ENCODE peak calls at places on chromosomes 3 and 15, in six cellular contexts. V, P, Z, Y, N and O are unnamed samples.

GRCh38 chr15:37140531-37141053 is 40.2 kb upstream of the MEIS2 start:
- DNase-seq in Z (no peak), V (no peak), Y (no peak), N (no peak), P (no peak), O (peak; percentile 45)

GRCh38 chr3:43867673-43868072 is 176.9 kb downstream of the ABHD5 start:
- DNase-seq in N (no peak), Y (no peak), V (peak; percentile 33), P (no peak), Z (no peak), O (peak; percentile 10)

GRCh38 chr3:47685037-47685436 is 96.7 kb downstream of the SMARCC1 start:
- DNase-seq in Y (no peak), N (no peak), V (no peak), P (no peak), Z (no peak), O (peak; percentile 24)

GRCh38 chr15:25136119-25136518 is 181.3 kb downstream of the SNRPN start:
- DNase-seq in N (no peak), Z (no peak), Y (no peak), P (no peak), V (no peak), O (peak; percentile 8)

GRCh38 chr3:127597020-127597771 is 1.0 kb upstream of the MCM2 start:
- DNase-seq in N (no peak), Y (no peak), Z (no peak), P (no peak), V (no peak), O (no peak)

GRCh38 chr15:90863987-90864386 is 4.4 kb upstream of the FURIN start:
- DNase-seq in V (no peak), P (no peak), Z (no peak), Y (no peak), N (no peak), O (peak; percentile 59)

GRCh38 chr3:187769771-187770170 is 24.5 kb upstream of the BCL6 start:
- DNase-seq in P (no peak), Y (no peak), V (no peak), Z (no peak), N (no peak), O (no peak)

GRCh38 chr3:14507345-14507741 is 32.8 kb downstream of the GRIP2 start:
- DNase-seq in V (no peak), P (no peak), Z (no peak), N (no peak), Y (peak; percentile 35), O (no peak)

GRCh38 chr3:103052236-103052830 is 617.5 kb downstream of the ZPLD1 start:
- DNase-seq in Z (no peak), N (peak; percentile 20), V (no peak), Y (no peak), P (no peak), O (peak; percentile 4)

GRCh38 chr15:40320409-40320808 is 3.1 kb upstream of the INAFM2 start:
- DNase-seq in Z (no peak), N (no peak), Y (no peak), V (no peak), P (no peak), O (no peak)

GRCh38 chr3:10007126-10007782 is 19.0 kb upstream of the FANCD2 start:
- DNase-seq in Z (no peak), V (no peak), N (no peak), Y (no peak), P (no peak), O (no peak)

GRCh38 chr3:143885803-143886427 is 37.6 kb upstream of the SLC9A9 start:
- DNase-seq in P (no peak), Y (no peak), N (peak; percentile 53), Z (peak; percentile 14), V (no peak), O (peak; percentile 52)

GRCh38 chr3:76061654-76062053 is 276.3 kb upstream of the ZNF717 start:
- DNase-seq in P (no peak), N (no peak), Y (no peak), V (no peak), Z (no peak), O (no peak)

GRCh38 chr15:97143847-97144711 is 813.6 kb downstream of the NR2F2 start:
- DNase-seq in Z (no peak), N (no peak), Y (no peak), P (no peak), V (no peak), O (no peak)

GRCh38 chr15:78257681-78258080 is 6.7 kb upstream of the DNAJA4 start:
- DNase-seq in Z (no peak), Y (no peak), V (no peak), N (no peak), P (no peak), O (no peak)

GRCh38 chr3:57696861-57697321 is 4.0 kb upstream of the DENND6A start:
- DNase-seq in Y (no peak), V (no peak), P (no peak), N (peak; percentile 10), Z (no peak), O (peak; percentile 98)

GRCh38 chr3:128381609-128382008 is 85.1 kb downstream of the DNAJB8 start:
- DNase-seq in P (no peak), N (no peak), V (no peak), Y (no peak), Z (no peak), O (no peak)

GRCh38 chr3:172524611-172525010 is 1.4 kb upstream of the TNFSF10 start:
- DNase-seq in V (no peak), P (no peak), N (no peak), Y (no peak), Z (no peak), O (no peak)

GRCh38 chr3:42923606-42924005 is 17.7 kb downstream of the ZNF662 start:
- DNase-seq in Y (no peak), Z (no peak), V (no peak), P (no peak), N (no peak), O (no peak)

GRCh38 chr3:115961390-115961789 is 338.1 kb downstream of the GAP43 start:
- DNase-seq in Y (no peak), V (no peak), Z (no peak), P (no peak), N (no peak), O (peak; percentile 31)

GRCh38 chr3:58177747-58178527 is 32.8 kb downstream of the DNASE1L3 start:
- DNase-seq in P (peak; percentile 86), Z (peak; percentile 54), V (peak; percentile 48), Y (peak; percentile 92), N (peak; percentile 92), O (peak; percentile 76)

GRCh38 chr15:62348119-62348518 is 183.0 kb upstream of the C2CD4B start:
- DNase-seq in Z (no peak), N (no peak), Y (no peak), V (no peak), P (no peak), O (no peak)

GRCh38 chr3:64214002-64214696 is 11.1 kb downstream of the PRICKLE2 start:
- DNase-seq in Y (peak; percentile 57), P (peak; percentile 89), Z (peak; percentile 51), V (no peak), N (peak; percentile 56), O (peak; percentile 34)

DNA sequence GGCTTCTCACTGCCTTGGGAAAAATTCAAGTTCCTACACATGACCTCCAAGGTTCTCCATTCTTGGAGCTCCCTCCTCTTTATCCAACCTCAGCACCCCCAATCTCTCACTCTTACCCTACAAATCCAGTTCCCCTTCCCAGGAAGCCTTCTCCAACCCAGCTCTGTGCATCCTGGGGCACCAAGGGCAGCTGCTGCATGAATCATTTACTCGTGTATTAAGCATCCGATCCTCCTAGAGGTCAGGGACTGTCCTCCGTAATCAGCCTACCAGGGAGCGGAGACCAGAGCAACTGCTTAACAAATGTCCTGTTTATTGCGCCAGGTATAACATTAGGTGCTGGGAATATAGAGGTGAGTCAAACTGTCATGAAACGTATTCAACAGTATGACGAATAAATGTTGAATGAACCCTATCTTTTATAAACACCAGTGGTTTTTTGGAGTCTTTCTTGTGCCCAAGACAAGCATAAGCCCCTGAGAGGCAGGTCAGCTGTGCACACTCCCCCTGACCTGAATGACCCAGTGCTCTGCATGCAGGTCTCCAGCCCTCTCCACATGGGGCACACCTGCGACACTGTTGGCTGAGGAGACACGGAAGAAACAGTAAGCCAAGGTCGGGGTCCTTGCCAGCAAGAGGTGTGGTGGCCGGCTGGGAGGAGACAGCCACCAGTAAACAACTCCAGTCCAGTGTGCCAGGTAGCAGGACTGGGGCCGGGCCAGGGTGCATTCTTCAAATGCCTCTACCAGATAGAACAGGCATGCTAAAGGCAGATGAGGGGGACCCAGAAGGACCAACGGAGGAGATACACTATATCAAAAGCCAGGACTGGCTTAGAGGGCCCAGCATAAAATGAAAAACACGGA is 27.6 kb downstream of the ANP32A start:
- DNase-seq in Y (peak; percentile 89), V (no peak), P (no peak), Z (no peak), N (peak; percentile 37), O (peak; percentile 23)
- TF ChIP-seq CTCF in Y (peak; percentile 20), V (no peak), P (no peak), Z (no peak), N (no peak), O (no peak)

GRCh38 chr3:55143928-55144671 is 216.2 kb upstream of the LRTM1 start:
- DNase-seq in N (no peak), Y (no peak), P (no peak), Z (no peak), V (no peak), O (no peak)
- TF ChIP-seq CTCF in N (no peak), Y (no peak), P (no peak), Z (no peak), V (no peak), O (no peak)

DNA sequence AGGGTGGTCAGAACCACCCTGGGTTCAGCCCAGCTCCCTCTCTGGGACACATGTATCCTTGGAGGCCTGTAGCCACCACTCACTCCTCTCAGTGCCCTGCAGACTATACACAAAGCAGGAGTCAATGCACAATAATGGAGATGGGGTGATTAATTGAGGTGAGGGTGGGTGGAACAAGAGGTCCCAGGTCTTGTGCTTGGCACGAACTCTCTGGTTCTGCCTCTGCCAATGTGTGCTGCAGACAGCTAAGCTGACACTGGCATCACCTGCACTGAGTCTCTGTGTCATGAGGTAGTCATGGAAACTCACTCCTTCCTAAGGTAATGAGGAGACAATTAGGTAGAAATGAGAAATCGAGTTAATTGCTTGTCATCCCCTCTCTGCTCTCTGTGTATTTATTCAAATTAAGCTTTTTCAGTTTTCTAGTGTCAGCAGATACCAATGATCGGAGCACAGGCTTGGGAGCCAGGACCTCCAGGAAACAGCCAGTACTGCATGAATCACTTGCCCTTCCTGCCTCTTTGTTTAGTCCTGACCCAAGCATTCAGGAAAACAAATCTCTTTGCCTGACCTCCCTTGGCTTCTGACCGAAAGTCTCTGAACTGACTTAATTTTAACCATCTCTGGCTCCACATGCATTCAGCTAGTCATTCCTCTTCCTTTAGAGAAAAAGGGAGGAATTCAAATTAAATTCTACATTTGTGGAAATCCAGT is 56.7 kb downstream of the DRD3 start:
- DNase-seq in Y (no peak), Z (peak; percentile 12), V (peak; percentile 15), P (no peak), N (no peak), O (peak; percentile 34)
- TF ChIP-seq CTCF in Y (no peak), Z (no peak), V (no peak), P (no peak), N (no peak), O (no peak)

DNA sequence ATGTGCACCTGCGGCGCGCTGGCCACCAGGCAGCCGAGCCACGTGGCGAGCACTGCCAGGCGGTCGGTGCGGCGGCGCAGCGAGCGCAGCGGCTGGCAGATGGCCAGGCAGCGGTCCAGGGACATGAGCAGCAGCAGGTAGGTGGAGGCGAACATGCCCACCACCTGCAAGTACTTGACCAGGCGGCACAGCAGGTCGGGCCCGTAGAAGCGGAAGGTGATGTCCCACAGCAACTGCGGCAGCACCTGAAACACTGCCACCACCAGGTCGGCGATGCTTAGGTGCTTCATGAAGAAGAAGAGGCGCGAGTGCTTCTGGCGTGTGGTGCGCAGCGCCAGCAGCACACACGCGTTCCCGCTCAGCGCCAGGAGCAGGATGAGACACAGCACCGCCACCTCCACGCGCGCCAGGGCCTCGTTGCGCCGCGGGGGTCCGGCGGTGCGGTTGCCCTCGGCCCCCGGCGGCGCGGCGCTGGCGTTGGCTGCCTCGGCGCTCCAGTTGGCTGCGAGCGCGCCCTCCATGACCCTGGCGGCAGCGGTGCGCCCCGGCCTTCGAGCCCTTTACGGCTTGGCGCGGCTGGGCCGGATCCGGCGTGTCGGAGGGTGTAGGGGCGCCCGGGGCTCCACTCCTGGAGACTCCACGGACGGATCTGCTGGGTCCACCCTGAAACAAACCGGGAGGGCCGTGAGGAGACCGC is 1.6 kb downstream of the OXTR start:
- DNase-seq in N (peak; percentile 15), P (no peak), Z (no peak), Y (no peak), V (no peak), O (peak; percentile 86)
- TF ChIP-seq CTCF in N (no peak), P (no peak), Z (peak; percentile 6), Y (no peak), V (no peak), O (peak; percentile 57)